ENCODE peak calls at places on chromosomes 11 and 22, in six cellular contexts. Y is mucosa of descending colon, M is activated T-cell treated with anti-CD3 and anti-CD28 coated beads for 48 hours, F is coronary artery, I is ureter, L is NCI-H774. U is an unnamed sample.

GRCh38 chr11:72237112-72237931 is 6.7 kb downstream of the PHOX2A start:
- DNase-seq in Y (no peak), M (no peak), F (no peak), I (no peak), L (no peak), U (no peak)

GRCh38 chr11:69499946-69500284 is 18.5 kb downstream of the LINC01488 start:
- DNase-seq in Y (no peak), M (no peak), F (no peak), I (no peak), L (no peak), U (no peak)

GRCh38 chr11:134742228-134742612 is 330.2 kb upstream of the B3GAT1 start:
- DNase-seq in Y (no peak), M (no peak), F (no peak), I (no peak), L (no peak), U (no peak)

GRCh38 chr11:14789879-14790484 is 102.0 kb downstream of the CYP2R1 start:
- DNase-seq in Y (no peak), M (no peak), F (no peak), I (no peak), L (no peak), U (no peak)

GRCh38 chr22:17734197-17734596 is 40.1 kb downstream of the BID start:
- DNase-seq in Y (no peak), M (no peak), F (no peak), I (no peak), L (no peak), U (no peak)

GRCh38 chr11:99066609-99067008 is 45.9 kb downstream of the CNTN5 start:
- DNase-seq in Y (no peak), M (no peak), F (no peak), I (no peak), L (peak; percentile 52), U (peak; percentile 83)

GRCh38 chr11:46554205-46555162 is 39.3 kb downstream of the AMBRA1 start:
- DNase-seq in Y (peak; percentile 30), M (no peak), F (no peak), I (no peak), L (no peak), U (no peak)

GRCh38 chr11:34266090-34266912 is 91.5 kb downstream of the ABTB2 start:
- DNase-seq in Y (no peak), M (no peak), F (no peak), I (peak; percentile 46), L (no peak), U (no peak)

GRCh38 chr11:78349114-78349513 is 68.5 kb downstream of the GAB2 start:
- DNase-seq in Y (no peak), M (no peak), F (no peak), I (no peak), L (no peak), U (no peak)

GRCh38 chr11:85752890-85753581 is 57.9 kb downstream of the SYTL2 start:
- DNase-seq in Y (peak; percentile 68), M (peak; percentile 73), F (no peak), I (peak; percentile 48), L (no peak), U (no peak)

GRCh38 chr11:116373107-116373506 is 399.7 kb downstream of the BUD13 start:
- DNase-seq in Y (no peak), M (no peak), F (no peak), I (no peak), L (no peak), U (peak; percentile 95)

GRCh38 chr11:8671651-8672062 is 10.8 kb downstream of the TRIM66 start:
- DNase-seq in Y (no peak), M (no peak), F (no peak), I (no peak), L (peak; percentile 24), U (peak; percentile 43)

GRCh38 chr11:104892723-104893511 is 5.3 kb downstream of the CASP12 start:
- DNase-seq in Y (no peak), M (no peak), F (no peak), I (no peak), L (no peak), U (no peak)

GRCh38 chr11:74185695-74186094 is 14.6 kb downstream of the PPME1 start:
- DNase-seq in Y (no peak), M (no peak), F (no peak), I (no peak), L (no peak), U (no peak)

GRCh38 chr11:67542169-67542568 is 18.9 kb upstream of the CABP2 start:
- DNase-seq in Y (no peak), M (no peak), F (no peak), I (no peak), L (no peak), U (no peak)

GRCh38 chr11:76637491-76638266 is 32.9 kb downstream of the LRRC32 start:
- DNase-seq in Y (peak; percentile 35), M (no peak), F (no peak), I (peak; percentile 51), L (no peak), U (no peak)

GRCh38 chr11:34351051-34351450 is 6.8 kb downstream of the ABTB2 start:
- DNase-seq in Y (no peak), M (no peak), F (no peak), I (no peak), L (no peak), U (no peak)

GRCh38 chr11:133825156-133825555 is 20.2 kb downstream of the SPATA19 start:
- DNase-seq in Y (no peak), M (no peak), F (peak; percentile 45), I (no peak), L (no peak), U (no peak)

GRCh38 chr22:49977578-49977977 is 17.0 kb downstream of the PIM3 start:
- DNase-seq in Y (no peak), M (no peak), F (no peak), I (no peak), L (no peak), U (no peak)

GRCh38 chr22:47205081-47205491 is 442.6 kb downstream of the TBC1D22A start:
- DNase-seq in Y (no peak), M (no peak), F (peak; percentile 66), I (no peak), L (no peak), U (no peak)

GRCh38 chr11:75429902-75430691 is 2.9 kb downstream of the KLHL35 start:
- DNase-seq in Y (peak; percentile 71), M (peak; percentile 66), F (no peak), I (peak; percentile 61), L (peak; percentile 67), U (peak; percentile 83)

GRCh38 chr11:65209711-65210360 is 28.1 kb downstream of the CAPN1 start:
- DNase-seq in Y (no peak), M (no peak), F (no peak), I (no peak), L (no peak), U (no peak)

GRCh38 chr22:29816980-29817379 is 21.1 kb downstream of the ASCC2 start:
- DNase-seq in Y (no peak), M (no peak), F (no peak), I (peak; percentile 61), L (no peak), U (no peak)

GRCh38 chr11:1226226-1226961 is 3.5 kb downstream of the MUC5B start:
- DNase-seq in Y (peak; percentile 20), M (no peak), F (no peak), I (no peak), L (no peak), U (no peak)

GRCh38 chr22:32132126-32132525 is 27.0 kb downstream of the C22orf42 start:
- DNase-seq in Y (no peak), M (no peak), F (no peak), I (no peak), L (no peak), U (no peak)

GRCh38 chr11:287821-288327 is 1.1 kb upstream of the PGGHG start:
- DNase-seq in Y (no peak), M (no peak), F (no peak), I (peak; percentile 49), L (no peak), U (no peak)

GRCh38 chr22:24486501-24486921 is 8.6 kb upstream of the UPB1 start:
- DNase-seq in Y (no peak), M (peak; percentile 30), F (no peak), I (no peak), L (no peak), U (no peak)

GRCh38 chr22:27791494-27792241 is 9.9 kb downstream of the MN1 start:
- DNase-seq in Y (no peak), M (no peak), F (no peak), I (no peak), L (no peak), U (no peak)

GRCh38 chr11:45092901-45093760 is 53.3 kb upstream of the PRDM11 start:
- DNase-seq in Y (no peak), M (no peak), F (peak; percentile 65), I (peak; percentile 36), L (no peak), U (no peak)

GRCh38 chr11:128458316-128458715 is 129.0 kb downstream of the ETS1 start:
- DNase-seq in Y (no peak), M (no peak), F (no peak), I (no peak), L (no peak), U (no peak)

GRCh38 chr11:10452211-10452767 is 2.8 kb upstream of the AMPD3 start:
- DNase-seq in Y (peak; percentile 57), M (no peak), F (no peak), I (no peak), L (no peak), U (no peak)

GRCh38 chr11:33452806-33453205 is 195.6 kb downstream of the HIPK3 start:
- DNase-seq in Y (no peak), M (no peak), F (no peak), I (no peak), L (no peak), U (no peak)

GRCh38 chr11:613369-613968 is 2.3 kb downstream of the IRF7 start:
- DNase-seq in Y (peak; percentile 95), M (peak; percentile 72), F (no peak), I (peak; percentile 73), L (peak; percentile 27), U (peak; percentile 18)

GRCh38 chr11:67072295-67072694 is 15.6 kb downstream of the RHOD start:
- DNase-seq in Y (no peak), M (no peak), F (no peak), I (no peak), L (no peak), U (no peak)

GRCh38 chr11:17478064-17478463 is 1.4 kb upstream of the ABCC8 start:
- DNase-seq in Y (no peak), M (no peak), F (no peak), I (no peak), L (no peak), U (no peak)

GRCh38 chr11:47001666-47002285 is 65.2 kb downstream of the CSTPP1 start:
- DNase-seq in Y (no peak), M (no peak), F (no peak), I (no peak), L (peak; percentile 14), U (peak; percentile 66)

GRCh38 chr11:66454253-66454652 is 12.5 kb upstream of the PELI3 start:
- DNase-seq in Y (no peak), M (no peak), F (no peak), I (no peak), L (no peak), U (no peak)

GRCh38 chr11:47372422-47372821 is 5.9 kb downstream of the SPI1 start:
- DNase-seq in Y (no peak), M (no peak), F (no peak), I (no peak), L (no peak), U (no peak)

GRCh38 chr11:72629266-72629665 is 45.0 kb downstream of the PDE2A start:
- DNase-seq in Y (peak; percentile 34), M (no peak), F (no peak), I (peak; percentile 81), L (no peak), U (no peak)